ENCODE peak calls at places on chromosomes 12 and 14, in four cellular contexts. H, A, K and N are unnamed samples.
A peak's percentile ranks its signal among the peaks of the same experiment; 100 is the strongest.

GRCh38 chr12:106764738-106765137 is 9.7 kb upstream of the RIC8B start:
- DNase-seq in A (no peak), H (no peak), K (no peak), N (peak; percentile 5)

GRCh38 chr12:27711957-27712356 is 1.3 kb downstream of the MRPS35 start:
- DNase-seq in K (no peak), A (no peak), H (no peak), N (no peak)

GRCh38 chr12:104457746-104458644 is 1.2 kb downstream of the CHST11 start:
- DNase-seq in K (peak; percentile 24), A (no peak), H (no peak), N (peak; percentile 12)

GRCh38 chr12:15532364-15532977 is 210.2 kb downstream of the PTPRO start:
- DNase-seq in A (peak; percentile 67), K (peak; percentile 71), H (peak; percentile 83), N (peak; percentile 70)

GRCh38 chr12:131893605-131894312 is 663 bp upstream of the ULK1 start:
- DNase-seq in A (no peak), K (no peak), H (no peak), N (no peak)

GRCh38 chr14:56487090-56487667 is 92.4 kb upstream of the TMEM260 start:
- DNase-seq in H (no peak), K (no peak), A (no peak), N (peak; percentile 17)

GRCh38 chr12:95998611-95999300 is 2.6 kb upstream of the HAL start:
- DNase-seq in K (peak; percentile 48), H (peak; percentile 64), A (peak; percentile 53), N (peak; percentile 58)

GRCh38 chr14:71371711-71372396 is 464.6 kb downstream of the PCNX1 start:
- DNase-seq in K (no peak), A (no peak), H (no peak), N (peak; percentile 94)

GRCh38 chr12:6295187-6295811 is 15.2 kb upstream of the PLEKHG6 start:
- DNase-seq in A (no peak), K (peak; percentile 86), H (peak; percentile 89), N (peak; percentile 98)

GRCh38 chr14:65098586-65098985 is 3.7 kb downstream of the MAX start:
- DNase-seq in A (no peak), K (no peak), H (no peak), N (no peak)

GRCh38 chr14:23402296-23403138 is 5.6 kb downstream of the MYH6 start:
- DNase-seq in A (no peak), H (no peak), K (no peak), N (no peak)

GRCh38 chr12:132950844-132951535 is 5.1 kb downstream of the ZNF605 start:
- DNase-seq in K (no peak), A (no peak), H (no peak), N (no peak)

DNA sequence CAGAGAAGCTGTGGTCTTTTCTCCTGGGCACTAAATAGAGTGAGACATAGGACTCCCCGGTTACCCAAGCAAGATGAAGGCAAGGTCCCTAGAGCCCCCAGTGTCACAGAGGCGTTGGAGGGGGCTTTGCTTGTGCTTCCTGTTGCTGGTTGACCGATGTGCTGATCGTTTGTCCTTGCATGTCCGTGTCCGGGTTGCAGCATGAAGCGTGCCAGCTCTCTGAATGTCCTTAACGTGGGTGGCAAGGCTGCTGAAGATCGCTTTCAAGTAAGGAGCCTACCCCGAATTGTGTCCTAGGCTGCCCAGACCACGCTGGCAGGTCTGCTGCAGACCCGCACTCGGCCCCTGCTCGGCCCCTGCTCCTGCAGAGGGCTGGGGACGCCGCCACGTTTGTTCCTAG is 23.1 kb downstream of the XRCC3 start:
- DNase-seq in H (no peak), A (no peak), K (no peak), N (no peak)
- H3K36me3 ChIP-seq in H (peaks cover 61% of the 10 kb centered on the region), A (peaks cover 55% of the 10 kb centered on the region), K (peaks cover under 1% of the 10 kb centered on the region), N (peaks cover 21% of the 10 kb centered on the region)

DNA sequence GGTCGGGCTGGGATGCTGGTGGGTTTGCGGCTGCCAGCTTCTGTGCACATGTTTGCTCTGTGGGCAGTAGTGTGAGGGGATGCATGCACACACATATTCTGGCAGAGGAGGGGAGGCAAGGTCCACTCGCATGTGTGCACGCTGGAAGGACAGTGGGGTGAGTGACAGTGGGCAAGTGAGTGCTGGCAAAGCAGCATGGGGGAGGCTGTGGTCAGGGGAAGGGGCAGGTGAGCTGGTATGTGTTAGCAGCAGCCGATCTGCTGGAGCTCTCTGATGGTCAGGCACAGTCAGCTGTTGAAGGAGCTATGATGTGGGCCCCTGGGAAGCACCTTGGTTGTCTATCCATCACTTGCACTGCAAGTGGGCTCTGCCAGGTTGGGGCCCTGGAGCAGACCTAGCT is 170.3 kb downstream of the NTS start:
- DNase-seq in K (no peak), A (no peak), H (no peak), N (no peak)
- H3K4me3 ChIP-seq in K (no peak overlapping the region), A (no peak overlapping the region), H (no peak overlapping the region), N (no peak overlapping the region)

DNA sequence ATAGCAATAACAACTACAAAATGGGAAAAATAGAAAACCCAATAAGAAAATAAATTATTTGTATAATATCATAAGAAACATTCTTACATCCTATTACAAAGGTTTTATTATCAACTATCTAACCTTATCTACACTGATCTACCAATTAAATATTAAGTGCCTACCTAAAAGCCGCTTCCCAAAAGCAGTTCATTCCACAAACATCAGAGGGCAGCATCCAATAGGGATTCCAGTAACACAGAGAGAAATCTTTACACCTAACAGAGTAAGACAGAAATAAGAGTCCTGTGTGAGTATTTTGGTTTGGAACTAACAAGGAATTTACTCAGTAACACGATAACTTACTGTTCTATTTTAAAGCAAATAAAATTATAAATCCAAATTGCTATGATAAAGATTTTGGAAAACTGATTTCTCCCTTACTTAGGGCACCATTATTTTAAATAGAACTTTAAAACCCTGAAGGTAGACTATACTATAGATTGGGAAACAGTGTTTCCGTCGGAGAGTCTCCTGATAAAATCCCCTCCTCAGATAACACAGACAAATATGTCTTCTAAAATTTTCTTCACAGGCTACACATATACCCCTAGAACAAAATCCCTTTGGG is 15.0 kb downstream of the GXYLT1 start:
- DNase-seq in A (peak; percentile 50), K (peak; percentile 28), H (peak; percentile 48), N (peak; percentile 76)
- H3K36me3 ChIP-seq in A (no peaks in the 10 kb centered on the region), K (no peaks in the 10 kb centered on the region), H (no peaks in the 10 kb centered on the region), N (no peaks in the 10 kb centered on the region)

GRCh38 chr12:9066183-9066623 is 49.5 kb downstream of the A2M start:
- DNase-seq in K (no peak), H (no peak), A (no peak), N (no peak)
- H3K4me3 ChIP-seq in K (no peak overlapping the region), H (no peak overlapping the region), A (no peak overlapping the region), N (no peak overlapping the region)

GRCh38 chr14:31030406-31030805 is 4.2 kb upstream of the STRN3 start:
- DNase-seq in H (no peak), A (no peak), K (no peak), N (no peak)
- H3K36me3 ChIP-seq in H (no peaks in the 10 kb centered on the region), A (peaks cover 7% of the 10 kb centered on the region), K (no peaks in the 10 kb centered on the region), N (no peaks in the 10 kb centered on the region)

GRCh38 chr12:1011091-1011490 is 20.1 kb downstream of the ERC1 start:
- DNase-seq in K (no peak), A (no peak), H (no peak), N (no peak)

GRCh38 chr12:1019283-1019682 is 28.3 kb downstream of the ERC1 start:
- DNase-seq in A (no peak), K (no peak), H (no peak), N (no peak)

GRCh38 chr12:1007994-1008393 is 17.0 kb downstream of the ERC1 start:
- DNase-seq in H (no peak), A (no peak), K (no peak), N (no peak)

DNA sequence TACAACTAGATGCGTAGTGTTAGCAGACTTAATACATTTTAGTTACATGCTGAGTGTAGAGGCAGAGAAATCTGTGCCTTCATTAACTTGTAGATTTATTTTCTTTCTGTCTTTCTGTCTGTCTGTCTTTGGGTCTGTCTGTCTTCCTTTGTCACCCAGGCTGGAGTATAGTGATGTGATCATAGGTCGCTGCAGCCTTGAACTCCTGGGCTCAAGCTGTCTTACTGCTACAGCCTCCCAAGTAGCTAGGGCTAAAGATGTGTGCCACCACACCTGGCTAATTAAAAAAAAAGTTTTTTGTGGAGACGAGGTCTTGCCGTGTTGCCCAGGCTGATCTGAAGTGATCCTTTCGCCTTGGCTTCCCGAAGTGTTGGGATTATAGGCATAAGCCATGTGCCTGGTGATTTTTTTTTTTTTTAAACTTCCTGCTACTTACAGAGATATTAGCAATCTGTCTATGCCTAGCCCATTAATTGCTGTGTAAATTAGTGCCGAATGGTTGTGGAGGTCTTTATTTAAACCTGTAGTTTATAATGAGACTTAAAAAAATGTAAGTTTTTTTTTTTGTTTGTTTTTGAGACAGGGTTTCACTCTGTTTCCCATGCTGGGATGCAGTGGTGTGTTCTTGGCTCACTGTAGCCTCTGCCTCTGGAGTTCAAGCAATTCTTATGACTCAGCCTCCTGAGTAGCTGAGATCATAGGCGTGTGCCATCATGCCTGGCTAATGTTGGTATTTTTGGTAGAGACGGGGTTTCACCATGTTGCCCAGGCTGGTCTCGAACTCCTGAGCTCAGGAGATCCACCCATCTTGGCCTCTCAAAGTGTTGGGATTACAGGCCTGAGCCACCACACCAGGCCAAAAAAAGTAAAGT is 22.8 kb downstream of the ERC1 start:
- DNase-seq in A (peak; percentile 9), H (no peak), K (no peak), N (peak; percentile 96)
- H3K4me3 ChIP-seq in A (no peak overlapping the region), H (no peak overlapping the region), K (no peak overlapping the region), N (no peak overlapping the region)